ENCODE peak calls at places on chromosomes 12 and 14, in six cellular contexts. A is tibial artery; W is HFF-Myc; C is AG10803; R is CD8-positive, alpha-beta T cell; S is NCI-H2171 treated with DMSO at 0.1 percent for 48 hours. Y is an unnamed sample.

GRCh38 chr12:116897476-116897875 is 13.3 kb upstream of the FBXW8 start:
- DNase-seq in A (no peak), W (no peak), C (no peak), R (no peak), S (no peak), Y (no peak)

GRCh38 chr12:56082967-56083366 is 3.0 kb downstream of the ERBB3 start:
- DNase-seq in A (no peak), W (no peak), C (no peak), R (no peak), S (no peak), Y (no peak)

GRCh38 chr14:89598548-89599186 is 181.6 kb upstream of the FOXN3 start:
- DNase-seq in A (no peak), W (no peak), C (peak), R (no peak), S (peak), Y (no peak)

GRCh38 chr12:116813271-116814041 is 67.8 kb downstream of the HRK start:
- DNase-seq in A (no peak), W (no peak), C (no peak), R (no peak), S (no peak), Y (no peak)

GRCh38 chr12:121214855-121215745 is 5.2 kb downstream of the P2RX4 start:
- DNase-seq in A (no peak), W (peak), C (peak), R (no peak), S (no peak), Y (no peak)

GRCh38 chr12:62724285-62724684 is 210.7 kb downstream of the PPM1H start:
- DNase-seq in A (no peak), W (no peak), C (no peak), R (no peak), S (peak), Y (no peak)

GRCh38 chr12:47274725-47275124 is 195.0 kb upstream of the AMIGO2 start:
- DNase-seq in A (no peak), W (no peak), C (no peak), R (no peak), S (no peak), Y (no peak)

GRCh38 chr12:5739862-5740370 is 205.1 kb downstream of the ANO2 start:
- DNase-seq in A (no peak), W (no peak), C (no peak), R (no peak), S (no peak), Y (no peak)

GRCh38 chr12:15738438-15739015 is 50.7 kb downstream of the EPS8 start:
- DNase-seq in A (no peak), W (no peak), C (no peak), R (no peak), S (no peak), Y (no peak)

GRCh38 chr12:84911331-84912190 is 1.0 kb downstream of the SLC6A15 start:
- DNase-seq in A (peak), W (peak), C (peak), R (no peak), S (peak), Y (no peak)

GRCh38 chr14:60922050-60922449 is 58.8 kb downstream of the TRMT5 start:
- DNase-seq in A (no peak), W (peak), C (no peak), R (no peak), S (no peak), Y (no peak)

GRCh38 chr12:63093084-63093483 is 57.9 kb downstream of the AVPR1A start:
- DNase-seq in A (no peak), W (no peak), C (no peak), R (no peak), S (no peak), Y (no peak)

GRCh38 chr12:24363177-24363754 is 413.8 kb upstream of the SOX5 start:
- DNase-seq in A (no peak), W (no peak), C (no peak), R (no peak), S (peak), Y (no peak)

GRCh38 chr14:90583427-90583826 is 186.6 kb downstream of the CALM1 start:
- DNase-seq in A (no peak), W (no peak), C (no peak), R (no peak), S (no peak), Y (no peak)

GRCh38 chr12:78271546-78271945 is 440.9 kb downstream of the NAV3 start:
- DNase-seq in A (no peak), W (no peak), C (peak), R (no peak), S (no peak), Y (no peak)

Y was measured in HS-27A.